ENCODE peak calls at places on chromosomes 5 and 9, in ten cellular contexts. O, S, Y, A, M, U, X, V, P and J are unnamed samples.

GRCh38 chr5:92267830-92268229 is 884.7 kb upstream of the ARRDC3 start:
- DNase-seq in O (no peak), S (no peak), Y (no peak), A (no peak), M (no peak), U (no peak), X (no peak), V (no peak), P (no peak), J (no peak)

GRCh38 chr9:136674786-136675349 is 12.2 kb downstream of the EGFL7 start:
- DNase-seq in O (peak; percentile 72), S (no peak), Y (no peak), A (peak; percentile 93), M (no peak), U (no peak), X (no peak), V (no peak), P (no peak), J (no peak)

GRCh38 chr9:115237383-115238087 is 119.6 kb upstream of the TNC start:
- DNase-seq in O (no peak), S (no peak), Y (no peak), A (no peak), M (no peak), U (no peak), X (no peak), V (peak; percentile 4), P (no peak), J (no peak)

GRCh38 chr9:88672874-88673695 is 138.1 kb downstream of the NXNL2 start:
- DNase-seq in O (no peak), S (no peak), Y (no peak), A (no peak), M (no peak), U (no peak), X (no peak), V (no peak), P (no peak), J (no peak)

GRCh38 chr9:35645736-35646582 is 4.8 kb downstream of the SIT1 start:
- DNase-seq in O (peak; percentile 45), S (peak; percentile 52), Y (no peak), A (peak; percentile 59), M (no peak), U (peak; percentile 50), X (no peak), V (peak; percentile 54), P (no peak), J (no peak)

GRCh38 chr5:177086918-177087706 is 397 bp downstream of the FGFR4 start:
- DNase-seq in O (peak; percentile 70), S (no peak), Y (no peak), A (peak; percentile 91), M (no peak), U (no peak), X (peak; percentile 69), V (no peak), P (no peak), J (no peak)

GRCh38 chr9:77806697-77807096 is 158.6 kb upstream of the GNA14 start:
- DNase-seq in O (no peak), S (no peak), Y (no peak), A (no peak), M (no peak), U (no peak), X (no peak), V (no peak), P (no peak), J (no peak)

GRCh38 chr5:53360811-53361210 is 119.6 kb upstream of the FST start:
- DNase-seq in O (no peak), S (no peak), Y (peak; percentile 53), A (no peak), M (peak; percentile 51), U (no peak), X (no peak), V (peak; percentile 91), P (peak; percentile 67), J (no peak)

GRCh38 chr5:6995115-6995514 is 281.9 kb downstream of the TENT4A start:
- DNase-seq in O (no peak), S (no peak), Y (no peak), A (no peak), M (no peak), U (no peak), X (no peak), V (no peak), P (no peak), J (no peak)

GRCh38 chr5:142832263-142832662 is 62.1 kb downstream of the ARHGAP26 start:
- DNase-seq in O (no peak), S (no peak), Y (no peak), A (no peak), M (no peak), U (no peak), X (no peak), V (peak; percentile 34), P (no peak), J (no peak)

GRCh38 chr9:120867676-120868338 is 9.2 kb downstream of the PHF19 start:
- DNase-seq in O (no peak), S (no peak), Y (no peak), A (no peak), M (no peak), U (no peak), X (no peak), V (no peak), P (no peak), J (no peak)

DNA sequence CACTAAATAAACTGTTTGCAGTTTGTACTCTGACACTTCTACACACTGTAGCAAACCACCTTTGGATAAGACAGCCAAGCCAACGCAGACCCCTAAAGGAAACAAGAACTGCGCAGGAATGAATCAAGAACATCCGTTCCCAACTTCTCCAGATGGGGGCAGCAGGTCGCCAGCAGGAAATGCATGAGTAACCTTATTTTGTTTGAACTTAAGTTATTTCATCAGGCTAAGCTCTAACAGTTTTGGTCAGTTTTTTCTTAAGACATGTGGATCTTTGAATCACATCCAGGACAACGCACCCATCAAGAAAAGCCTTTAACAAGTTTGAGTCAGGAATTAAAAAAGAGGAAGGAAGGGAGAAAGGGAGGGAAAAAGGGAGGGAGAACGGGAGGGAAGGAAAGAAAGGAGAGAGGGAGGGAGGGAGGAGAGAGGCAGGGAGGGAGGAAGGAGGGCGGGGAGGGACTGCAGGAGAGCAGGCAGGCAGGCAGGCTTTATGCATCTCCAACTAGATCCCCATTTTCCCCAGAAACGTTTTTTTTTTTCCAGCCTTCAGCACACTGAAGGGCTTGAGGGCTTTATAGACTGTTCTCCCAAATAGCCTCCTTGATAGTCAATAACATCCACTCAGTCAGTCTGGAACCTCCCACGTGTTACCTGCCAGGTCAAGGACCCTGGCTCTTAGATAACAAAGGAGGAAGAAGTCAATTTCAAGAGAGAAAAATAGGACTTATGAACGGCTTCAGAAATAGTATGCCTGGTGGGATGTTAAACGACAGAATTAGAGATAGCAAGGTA is 22.2 kb downstream of the BHMT start:
- DNase-seq in O (peak; percentile 72), S (peak; percentile 70), Y (peak; percentile 71), A (peak; percentile 72), M (peak; percentile 31), U (peak; percentile 86), X (peak; percentile 81), V (peak; percentile 90), P (peak; percentile 70), J (peak; percentile 28)
- H3K4me3 ChIP-seq in O (peak overlapping the region; percentile 25), S (peak overlapping the region; percentile 22), Y (peak overlapping the region; percentile 48), A (peak overlapping the region; percentile 17), M (peak overlapping the region; percentile 52), U (no peak overlapping the region), X (peak overlapping the region; percentile 6), V (peak overlapping the region; percentile 46), P (peak overlapping the region; percentile 19), J (peak overlapping the region; percentile 32)

GRCh38 chr9:19936598-19936997 is 147.8 kb upstream of the SLC24A2 start:
- DNase-seq in O (no peak), S (no peak), Y (no peak), A (no peak), M (no peak), U (no peak), X (no peak), V (no peak), P (no peak), J (no peak)

GRCh38 chr9:19931066-19931465 is 142.2 kb upstream of the SLC24A2 start:
- DNase-seq in O (no peak), S (no peak), Y (no peak), A (no peak), M (no peak), U (no peak), X (no peak), V (no peak), P (no peak), J (no peak)

GRCh38 chr9:19937121-19937520 is 148.3 kb upstream of the SLC24A2 start:
- DNase-seq in O (no peak), S (no peak), Y (no peak), A (no peak), M (no peak), U (no peak), X (no peak), V (no peak), P (no peak), J (no peak)

GRCh38 chr9:19935422-19935821 is 146.6 kb upstream of the SLC24A2 start:
- DNase-seq in O (no peak), S (no peak), Y (no peak), A (no peak), M (no peak), U (no peak), X (no peak), V (no peak), P (no peak), J (no peak)

GRCh38 chr9:19934301-19934868 is 145.5 kb upstream of the SLC24A2 start:
- DNase-seq in O (peak; percentile 32), S (no peak), Y (no peak), A (peak; percentile 34), M (no peak), U (peak; percentile 36), X (no peak), V (peak; percentile 43), P (no peak), J (no peak)
- TF ChIP-seq CTCF in O (no peak), S (no peak), Y (no peak), A (no peak), M (no peak), U (no peak), X (no peak), V (peak; percentile 26), P (no peak), J (no peak)

DNA sequence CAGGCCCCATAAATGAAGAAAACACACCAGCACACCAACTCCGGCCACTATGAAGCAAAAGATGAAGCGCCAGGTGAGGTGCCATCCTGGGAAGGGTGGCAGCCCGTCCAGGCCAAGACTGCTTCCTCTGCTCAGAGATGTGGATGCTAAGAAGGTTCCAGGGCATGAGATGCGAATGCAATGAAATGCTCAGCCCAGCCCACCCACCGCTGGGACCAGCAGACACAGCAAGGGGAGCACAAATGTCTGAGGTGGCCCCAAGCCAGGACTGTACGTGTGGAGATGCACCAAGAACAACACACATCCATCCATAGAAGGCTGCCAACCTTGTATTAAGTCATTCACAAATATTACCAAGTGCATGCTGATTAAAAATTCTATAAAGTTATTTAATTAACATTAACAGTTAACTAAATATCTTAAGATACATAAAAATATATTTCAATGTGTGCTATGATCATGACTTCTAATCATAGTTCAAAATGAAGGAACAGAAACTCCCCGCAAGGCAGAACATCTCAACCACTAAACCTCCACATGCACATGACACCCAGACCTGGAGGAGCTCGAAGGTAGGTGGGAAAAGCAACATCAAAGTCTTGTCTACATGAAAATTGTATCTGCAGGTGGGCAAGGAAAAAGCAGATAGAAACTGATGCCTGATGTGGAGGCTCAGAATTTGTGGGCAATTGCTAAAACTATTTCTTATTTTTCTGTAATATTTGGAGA is 43.7 kb downstream of the BICD2 start:
- DNase-seq in O (no peak), S (no peak), Y (no peak), A (no peak), M (no peak), U (no peak), X (peak; percentile 75), V (no peak), P (no peak), J (no peak)
- H3K4me3 ChIP-seq in O (no peak overlapping the region), S (no peak overlapping the region), Y (no peak overlapping the region), A (no peak overlapping the region), M (no peak overlapping the region), U (no peak overlapping the region), X (peak overlapping the region; percentile 56), V (no peak overlapping the region), P (no peak overlapping the region), J (no peak overlapping the region)

GRCh38 chr5:36894950-36895349 is 18.4 kb downstream of the NIPBL start:
- DNase-seq in O (no peak), S (no peak), Y (no peak), A (no peak), M (no peak), U (no peak), X (no peak), V (no peak), P (no peak), J (no peak)
- TF ChIP-seq CTCF in O (no peak), S (no peak), Y (no peak), A (no peak), M (no peak), U (no peak), X (no peak), V (no peak), P (no peak), J (no peak)